ENCODE peak calls at places on chromosomes 4 and X, in four cellular contexts. V is heart left ventricle, I is GM12891, O is NCI-H1694. K is an unnamed sample.

GRCh38 chr4:134722306-134722705 is 520.7 kb upstream of the PABPC4L start:
- DNase-seq in V (no peak), I (no peak), O (no peak), K (no peak)

GRCh38 chr4:77169496-77169895 is 12.5 kb downstream of the CCNG2 start:
- DNase-seq in V (no peak), I (no peak), O (no peak), K (no peak)

GRCh38 chr4:106365613-106366012 is 3.0 kb downstream of the GIMD1 start:
- DNase-seq in V (no peak), I (no peak), O (no peak), K (no peak)

GRCh38 chrX:71619193-71619592 is 882 bp upstream of the CXCR3 start:
- DNase-seq in V (no peak), I (no peak), O (no peak), K (no peak)

GRCh38 chr4:2291705-2292651 is 30.1 kb upstream of the MXD4 start:
- DNase-seq in V (peak; percentile 42), I (no peak), O (no peak), K (no peak)

GRCh38 chr4:99352602-99353580 is at the start of gene ADH1C:
- DNase-seq in V (no peak), I (no peak), O (no peak), K (no peak)

GRCh38 chrX:28498658-28499057 is 88.6 kb upstream of the IL1RAPL1 start:
- DNase-seq in V (no peak), I (no peak), O (no peak), K (no peak)

GRCh38 chr4:2267320-2267811 is 5.5 kb upstream of the MXD4 start:
- DNase-seq in V (no peak), I (no peak), O (no peak), K (no peak)

GRCh38 chr4:151417164-151417571 is 8.2 kb downstream of the FHIP1A start:
- DNase-seq in V (no peak), I (no peak), O (no peak), K (no peak)